ENCODE peak calls at places on chromosomes 16 and 17, in six cellular contexts. P is breast epithelium; Y is heart left ventricle; F is stomach; T is CD8-positive, alpha-beta T cell; M is HepG2. C is an unnamed sample. For H3K4me1, the result is how much of the 10 kb centered on the place peaks cover.

GRCh38 chr17:78735832-78736525 is 46.1 kb downstream of the CYTH1 start:
- DNase-seq in P (no peak), Y (no peak), F (no peak), T (no peak), M (peak), C (no peak)

GRCh38 chr17:76753061-76753961 is 15.4 kb downstream of the MFSD11 start:
- DNase-seq in P (no peak), Y (no peak), F (no peak), T (peak), M (no peak), C (no peak)

GRCh38 chr16:77211880-77212735 is 12.9 kb downstream of the SYCE1L start:
- DNase-seq in P (peak), Y (peak), F (peak), T (peak), M (no peak), C (peak)

GRCh38 chr16:4591191-4591590 is 23.5 kb downstream of the UBALD1 start:
- DNase-seq in P (no peak), Y (no peak), F (no peak), T (no peak), M (no peak), C (no peak)

GRCh38 chr17:32253117-32253611 is 12.5 kb upstream of the RHBDL3 start:
- DNase-seq in P (peak), Y (peak), F (peak), T (peak), M (peak), C (peak)

GRCh38 chr17:18257268-18257681 is 1.3 kb downstream of the FLII start:
- DNase-seq in P (peak), Y (no peak), F (peak), T (no peak), M (peak), C (peak)

GRCh38 chr17:22695228-22695619 is 1002.9 kb downstream of the KCNJ18 start:
- DNase-seq in P (no peak), Y (no peak), F (no peak), T (no peak), M (no peak), C (peak)

GRCh38 chr17:50027639-50028206 is 28.2 kb upstream of the ITGA3 start:
- DNase-seq in P (peak), Y (peak), F (peak), T (no peak), M (no peak), C (peak)

GRCh38 chr17:77098884-77099545 is 41.8 kb upstream of the SEC14L1 start:
- DNase-seq in P (no peak), Y (peak), F (peak), T (peak), M (peak), C (peak)

GRCh38 chr17:68572138-68572842 is 28.9 kb downstream of the FAM20A start:
- DNase-seq in P (no peak), Y (no peak), F (no peak), T (no peak), M (no peak), C (no peak)

GRCh38 chr17:38428150-38428642 is at the start of gene ARHGAP23:
- DNase-seq in P (no peak), Y (peak), F (peak), T (peak), M (no peak), C (peak)

GRCh38 chr17:18004345-18004744 is 31.7 kb downstream of the DRC3 start:
- DNase-seq in P (no peak), Y (no peak), F (no peak), T (no peak), M (no peak), C (no peak)

GRCh38 chr17:42405963-42406495 is 17.0 kb downstream of the CAVIN1 start:
- DNase-seq in P (peak), Y (peak), F (peak), T (peak), M (peak), C (peak)

GRCh38 chr17:74746922-74747321 is 1.5 kb upstream of the NHERF1 start:
- DNase-seq in P (no peak), Y (no peak), F (no peak), T (no peak), M (no peak), C (no peak)

GRCh38 chr17:74748279-74748528 is 224 bp upstream of the NHERF1 start:
- DNase-seq in P (no peak), Y (no peak), F (no peak), T (no peak), M (no peak), C (no peak)

GRCh38 chr17:74745548-74746177 is 2.8 kb upstream of the NHERF1 start:
- DNase-seq in P (no peak), Y (no peak), F (no peak), T (no peak), M (no peak), C (no peak)

GRCh38 chr17:74744714-74745547 is 3.5 kb upstream of the NHERF1 start:
- DNase-seq in P (peak), Y (peak), F (peak), T (peak), M (peak), C (peak)

DNA sequence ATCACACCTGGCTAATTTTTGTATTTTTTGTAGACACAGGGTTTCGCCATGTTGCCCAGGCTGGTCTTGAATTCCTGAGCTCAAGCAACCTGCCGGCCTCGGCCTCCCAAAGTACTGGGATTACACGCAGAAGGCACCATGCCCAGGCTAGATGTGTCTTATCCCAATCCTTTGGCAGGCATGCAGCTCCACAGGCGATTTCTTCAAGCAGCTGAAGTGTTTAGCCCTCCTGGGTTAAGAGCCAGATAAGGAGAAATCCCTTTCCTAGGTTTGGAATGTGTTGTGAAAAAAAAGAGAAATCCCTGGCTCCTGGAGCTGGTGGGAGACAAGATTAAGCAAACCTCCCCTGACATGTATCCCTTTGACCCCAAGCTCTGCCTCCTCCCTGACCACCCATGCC is 2.1 kb upstream of the NHERF1 start:
- DNase-seq in P (no peak), Y (no peak), F (no peak), T (no peak), M (no peak), C (no peak)
- H3K4me1 ChIP-seq in P (under half), Y (under half), F (under half), T (half or more), M (half or more), C (under half)

DNA sequence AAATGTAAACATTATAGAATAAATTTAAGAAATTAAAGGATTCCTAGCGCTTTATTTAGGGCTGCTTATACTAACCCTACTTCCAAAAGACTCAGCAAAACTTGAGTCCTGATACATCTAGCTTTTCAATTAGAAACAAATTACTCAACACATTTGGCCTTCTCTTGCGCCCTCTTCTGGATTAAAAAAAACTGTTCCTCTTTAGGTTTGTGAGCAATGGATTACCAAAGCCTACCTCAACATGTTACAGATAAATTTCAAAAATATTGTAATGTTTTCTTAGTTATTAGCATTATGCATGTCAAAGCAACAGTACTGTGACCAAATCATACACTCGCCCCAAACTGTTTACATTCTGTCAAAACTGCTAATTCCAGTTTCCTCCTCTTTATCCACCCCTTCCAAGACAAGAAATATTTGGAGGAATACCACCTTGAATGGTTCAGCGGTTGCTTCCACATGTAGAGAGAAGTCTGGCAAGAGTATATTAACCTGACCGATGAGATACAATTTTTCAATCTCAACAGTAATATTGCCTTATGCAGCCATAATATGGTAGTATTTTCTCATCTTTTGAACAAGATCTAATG is 2.7 kb downstream of the NUFIP2 start:
- DNase-seq in P (no peak), Y (no peak), F (no peak), T (peak), M (peak), C (no peak)
- H3K4me3 ChIP-seq in P (peak), Y (peak), F (peak), T (peak), M (peak), C (no peak)

GRCh38 chr17:82236142-82236971 is 7.5 kb downstream of the SLC16A3 start:
- DNase-seq in P (no peak), Y (no peak), F (peak), T (peak), M (peak), C (no peak)

GRCh38 chr17:82234211-82235055 is 5.6 kb downstream of the SLC16A3 start:
- DNase-seq in P (no peak), Y (no peak), F (no peak), T (no peak), M (no peak), C (no peak)

GRCh38 chr17:82237083-82237745 is 8.4 kb downstream of the SLC16A3 start:
- DNase-seq in P (no peak), Y (no peak), F (no peak), T (no peak), M (no peak), C (no peak)

GRCh38 chr17:82235775-82236141 is 6.9 kb downstream of the SLC16A3 start:
- DNase-seq in P (no peak), Y (no peak), F (no peak), T (no peak), M (no peak), C (no peak)

GRCh38 chr17:82235056-82235774 is 6.4 kb downstream of the SLC16A3 start:
- DNase-seq in P (no peak), Y (no peak), F (no peak), T (no peak), M (no peak), C (no peak)
- H3K4me1 ChIP-seq in P (under half), Y (half or more), F (half or more), T (half or more), M (half or more), C (under half)

GRCh38 chr17:80443916-80444708 is 29.1 kb downstream of the ENDOV start:
- DNase-seq in P (no peak), Y (no peak), F (no peak), T (no peak), M (no peak), C (no peak)

GRCh38 chr17:80443498-80443897 is 28.5 kb downstream of the ENDOV start:
- DNase-seq in P (no peak), Y (no peak), F (no peak), T (no peak), M (no peak), C (no peak)

GRCh38 chr17:80447790-80448189 is 28.6 kb downstream of the NPTX1 start:
- DNase-seq in P (no peak), Y (no peak), F (no peak), T (no peak), M (no peak), C (no peak)

GRCh38 chr17:80446645-80447405 is 29.6 kb downstream of the NPTX1 start:
- DNase-seq in P (no peak), Y (no peak), F (no peak), T (no peak), M (no peak), C (no peak)

GRCh38 chr17:80445152-80446110 is 30.5 kb downstream of the ENDOV start:
- DNase-seq in P (no peak), Y (no peak), F (no peak), T (no peak), M (no peak), C (no peak)
- H3K4me3 ChIP-seq in P (no peak), Y (no peak), F (no peak), T (no peak), M (no peak), C (no peak)

DNA sequence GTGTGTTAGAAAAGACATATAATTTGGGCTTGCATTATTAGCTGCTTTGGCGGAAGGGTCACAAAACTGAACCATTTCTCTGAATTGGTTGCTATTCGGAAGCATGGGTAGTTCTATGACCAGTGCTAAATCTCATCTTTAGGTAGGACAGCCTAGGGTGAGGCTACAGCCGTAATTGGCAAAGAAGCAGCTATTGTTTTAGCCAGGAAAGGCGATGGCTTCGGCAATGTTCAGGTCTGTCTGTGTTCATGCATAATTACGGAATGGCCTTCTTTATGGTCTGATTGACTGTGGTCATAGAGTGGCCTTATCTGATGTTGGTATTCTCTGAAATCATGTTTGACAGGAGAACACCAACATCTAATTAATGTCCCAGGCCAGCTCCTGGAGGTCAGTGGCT is 368.4 kb upstream of the HSBP1 start:
- DNase-seq in P (no peak), Y (no peak), F (no peak), T (no peak), M (no peak), C (no peak)
- H3K4me1 ChIP-seq in P (under half), Y (under half), F (under half), T (under half), M (under half), C (under half)

GRCh38 chr17:29129731-29130130 is 50.5 kb downstream of the MYO18A start:
- DNase-seq in P (no peak), Y (no peak), F (no peak), T (no peak), M (no peak), C (no peak)

GRCh38 chr17:29135464-29135863 is 44.7 kb downstream of the MYO18A start:
- DNase-seq in P (no peak), Y (no peak), F (no peak), T (no peak), M (no peak), C (no peak)

GRCh38 chr17:29133146-29133713 is 47.0 kb downstream of the MYO18A start:
- DNase-seq in P (no peak), Y (peak), F (no peak), T (no peak), M (no peak), C (no peak)

GRCh38 chr17:29127840-29128239 is 52.4 kb downstream of the MYO18A start:
- DNase-seq in P (no peak), Y (no peak), F (no peak), T (no peak), M (no peak), C (no peak)

DNA sequence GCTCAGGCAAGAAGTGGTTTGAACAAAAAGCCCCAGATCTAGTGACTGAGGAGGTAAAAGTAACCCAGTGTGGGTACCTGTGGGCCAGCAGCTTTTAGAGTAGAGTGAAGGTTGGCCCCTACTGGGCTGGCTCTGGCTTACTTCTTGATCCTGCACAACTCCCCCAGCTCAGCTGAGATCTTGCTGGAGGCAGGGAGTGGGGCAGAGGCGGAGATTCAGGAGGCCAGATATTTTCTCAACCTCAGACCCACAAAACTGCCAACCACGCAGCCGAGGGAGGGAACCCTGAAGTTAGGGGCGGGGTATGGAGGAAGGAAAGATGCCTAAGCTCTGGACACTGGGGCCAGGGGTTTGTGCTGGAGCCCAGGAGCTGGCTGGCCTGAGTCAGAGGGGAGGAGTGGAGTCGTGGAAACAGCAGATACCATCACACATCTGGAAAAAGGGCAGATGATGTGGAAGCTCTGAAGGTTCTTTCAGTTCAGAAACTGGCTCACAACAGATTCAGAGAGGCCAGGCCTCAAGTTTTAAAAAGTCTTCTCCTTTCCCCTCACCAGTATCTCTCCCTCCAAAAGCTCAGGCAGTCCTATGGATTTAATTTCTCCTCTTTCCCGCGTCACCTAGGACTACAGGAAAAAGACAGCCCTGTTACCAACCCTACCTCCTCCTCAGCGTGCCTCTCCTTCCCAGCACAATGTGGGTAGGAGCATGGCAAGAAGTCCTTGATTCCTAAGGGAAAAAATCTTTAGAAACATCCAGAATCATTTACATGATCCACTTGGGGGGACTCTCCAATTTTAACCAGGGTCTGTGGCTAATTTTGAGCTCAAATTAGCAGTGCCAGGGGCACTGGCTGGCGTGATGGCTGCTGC is 48.1 kb downstream of the MYO18A start:
- DNase-seq in P (no peak), Y (no peak), F (no peak), T (no peak), M (no peak), C (no peak)
- H3K4me3 ChIP-seq in P (no peak), Y (no peak), F (no peak), T (no peak), M (no peak), C (no peak)

DNA sequence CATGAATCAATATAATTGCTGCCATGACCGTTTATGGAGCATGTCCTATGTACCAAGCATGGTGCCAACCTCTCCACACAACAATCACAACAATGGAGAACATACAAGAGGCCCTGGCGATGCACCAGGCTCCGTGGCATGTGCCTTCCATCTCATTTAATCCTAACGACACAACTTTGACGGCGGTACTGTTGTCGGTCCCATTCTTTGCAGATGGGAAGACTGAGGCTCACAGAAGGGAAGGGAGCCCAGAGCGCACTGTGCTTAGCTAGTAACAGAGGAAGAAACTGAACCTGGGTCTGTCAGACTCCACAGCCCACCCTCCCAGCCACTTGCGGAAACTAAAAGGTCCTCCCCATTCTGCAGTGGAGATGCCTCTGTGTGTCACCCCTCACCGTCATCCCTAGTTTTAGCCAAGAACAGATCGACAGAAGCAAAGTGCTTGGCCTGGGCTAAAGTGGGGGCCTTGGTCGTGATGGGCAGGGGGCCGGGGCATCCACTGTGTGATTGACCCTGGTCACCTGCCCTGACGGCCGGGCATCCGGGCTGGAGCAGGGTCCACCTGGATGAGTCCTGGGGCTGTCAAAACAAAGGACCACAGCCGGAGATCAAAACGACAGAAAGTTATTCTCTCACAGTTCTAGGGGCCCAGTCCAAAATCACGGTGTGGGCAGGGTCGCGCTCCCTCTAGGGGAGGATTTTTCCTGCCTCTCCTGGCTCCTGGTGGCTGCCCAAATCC is 183.9 kb downstream of the C16orf95 start:
- DNase-seq in P (no peak), Y (no peak), F (no peak), T (no peak), M (no peak), C (no peak)
- H3K4me1 ChIP-seq in P (under half), Y (under half), F (under half), T (under half), M (under half), C (under half)

GRCh38 chr16:49492090-49492801 is 118.6 kb downstream of the C16orf78 start:
- DNase-seq in P (no peak), Y (peak), F (peak), T (peak), M (no peak), C (no peak)
- H3K4me3 ChIP-seq in P (peak), Y (peak), F (peak), T (no peak), M (no peak), C (no peak)

GRCh38 chr17:67378444-67379250 is 1.6 kb downstream of the PITPNC1 start:
- DNase-seq in P (peak), Y (peak), F (peak), T (peak), M (peak), C (peak)
- H3K4me1 ChIP-seq in P (under half), Y (under half), F (under half), T (half or more), M (under half), C (under half)

C was measured in lung.